ENCODE peak calls at places on chromosomes 16 and 17, in four cellular contexts. N, S, W and H are unnamed samples.
A peak's percentile ranks its signal among the peaks of the same experiment; 100 is the strongest.

GRCh38 chr16:12455287-12455798 is 348.3 kb downstream of the CPPED1 start:
- DNase-seq in N (peak; percentile 11), S (no peak), W (peak; percentile 81), H (peak; percentile 50)

GRCh38 chr16:4506450-4506849 is 30.3 kb downstream of the HMOX2 start:
- DNase-seq in N (peak; percentile 81), S (peak; percentile 61), W (peak; percentile 93), H (peak; percentile 84)

GRCh38 chr17:83125515-83126274 is 46.3 kb downstream of the METRNL start:
- DNase-seq in N (no peak), S (no peak), W (no peak), H (no peak)

GRCh38 chr17:61981323-61981722 is 53.5 kb upstream of the INTS2 start:
- DNase-seq in N (no peak), S (peak; percentile 23), W (no peak), H (no peak)

GRCh38 chr16:72189865-72190371 is 18.0 kb upstream of the PMFBP1 start:
- DNase-seq in N (no peak), S (peak; percentile 70), W (no peak), H (peak; percentile 75)

GRCh38 chr17:2916362-2916928 is 120.2 kb downstream of the RAP1GAP2 start:
- DNase-seq in N (no peak), S (no peak), W (no peak), H (no peak)

GRCh38 chr17:27610304-27610676 is 20.7 kb upstream of the LGALS9 start:
- DNase-seq in N (no peak), S (no peak), W (no peak), H (no peak)

GRCh38 chr17:12041316-12041715 is 20.6 kb downstream of the MAP2K4 start:
- DNase-seq in N (no peak), S (peak; percentile 82), W (no peak), H (peak; percentile 73)

GRCh38 chr16:66365588-66365987 is 903 bp upstream of the CDH5 start:
- DNase-seq in N (no peak), S (peak; percentile 10), W (no peak), H (peak; percentile 50)

GRCh38 chr17:29158515-29159275 is 21.5 kb downstream of the MYO18A start:
- DNase-seq in N (no peak), S (peak; percentile 81), W (no peak), H (peak; percentile 67)

GRCh38 chr16:71846443-71846842 is 667 bp downstream of the ATXN1L start:
- DNase-seq in N (peak; percentile 77), S (no peak), W (peak; percentile 77), H (peak; percentile 11)

GRCh38 chr16:11094838-11095565 is 150.6 kb downstream of the CLEC16A start:
- DNase-seq in N (peak; percentile 71), S (no peak), W (no peak), H (no peak)

GRCh38 chr16:7839568-7839967 is 506.9 kb downstream of the RBFOX1 start:
- DNase-seq in N (no peak), S (no peak), W (no peak), H (no peak)

GRCh38 chr17:14340968-14341412 is 40.1 kb downstream of the HS3ST3B1 start:
- DNase-seq in N (no peak), S (peak; percentile 15), W (no peak), H (no peak)

GRCh38 chr16:85657996-85658395 is 30.8 kb downstream of the GINS2 start:
- DNase-seq in N (no peak), S (no peak), W (no peak), H (no peak)

GRCh38 chr17:28370035-28370743 is at the start of gene VTN:
- DNase-seq in N (no peak), S (no peak), W (peak; percentile 82), H (peak; percentile 26)

GRCh38 chr17:3890082-3890892 is 2.6 kb downstream of the CAMKK1 start:
- DNase-seq in N (no peak), S (peak; percentile 85), W (no peak), H (peak; percentile 81)

GRCh38 chr17:76872221-76872873 is 4.1 kb downstream of the MGAT5B start:
- DNase-seq in N (peak; percentile 90), S (peak; percentile 95), W (no peak), H (peak; percentile 91)

GRCh38 chr16:87443964-87444363 is 48.9 kb downstream of the ZCCHC14 start:
- DNase-seq in N (no peak), S (no peak), W (no peak), H (no peak)

GRCh38 chr16:17024514-17024913 is 446.2 kb downstream of the XYLT1 start:
- DNase-seq in N (no peak), S (no peak), W (no peak), H (no peak)
- H2AFZ ChIP-seq in N (no peak overlapping the region), S (no peak overlapping the region), W (no peak overlapping the region), H (no peak overlapping the region)

DNA sequence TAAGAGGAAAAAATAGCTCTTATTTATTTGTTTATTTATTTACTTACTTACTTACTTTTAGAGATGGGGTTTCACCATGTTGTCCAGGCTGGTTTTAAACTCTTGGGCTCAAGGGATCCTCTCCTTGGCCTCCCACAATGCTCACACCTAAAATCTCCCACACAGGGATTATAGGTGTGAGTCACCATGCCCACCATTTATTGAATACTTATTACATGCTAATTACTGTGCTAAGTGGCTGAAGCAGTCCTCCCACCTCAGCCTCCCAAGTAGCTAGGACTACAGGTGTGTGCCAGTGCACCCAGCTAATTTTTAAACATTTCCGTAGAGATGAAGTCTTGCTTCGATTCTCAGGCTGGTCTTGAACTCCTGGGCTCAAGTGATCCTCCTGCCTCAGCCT is 11.0 kb upstream of the ITGB3 start:
- DNase-seq in N (no peak), S (no peak), W (no peak), H (no peak)
- TF ChIP-seq CTCF in N (no peak), S (no peak), W (no peak), H (no peak)

DNA sequence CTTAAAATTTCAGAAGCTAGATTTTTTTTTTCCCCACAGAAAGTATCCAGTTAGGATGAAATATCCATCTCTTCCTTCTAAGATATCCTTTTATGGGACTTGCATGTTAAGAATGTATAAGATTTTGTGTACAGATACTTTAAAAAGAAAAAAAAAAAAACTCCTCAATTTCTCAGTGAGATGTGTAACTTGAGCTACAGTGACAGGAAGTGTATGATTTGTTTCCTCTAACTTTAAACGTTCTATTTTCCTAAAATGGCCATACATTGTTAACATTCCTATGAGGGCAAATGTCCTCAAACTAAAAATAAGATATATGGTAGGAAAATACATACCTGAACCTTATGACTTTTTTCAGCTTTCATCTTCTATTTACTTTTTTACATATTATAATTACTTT is 8.9 kb downstream of the FBXO47 start:
- DNase-seq in N (no peak), S (peak; percentile 18), W (no peak), H (peak; percentile 47)
- H2AFZ ChIP-seq in N (no peak overlapping the region), S (no peak overlapping the region), W (no peak overlapping the region), H (no peak overlapping the region)

GRCh38 chr17:79991924-79992656 is 43.6 kb downstream of the TBC1D16 start:
- DNase-seq in N (no peak), S (no peak), W (peak; percentile 34), H (no peak)
- TF ChIP-seq CTCF in N (no peak), S (no peak), W (no peak), H (no peak)

GRCh38 chr17:78915872-78916632 is 9.1 kb downstream of the TIMP2 start:
- DNase-seq in N (no peak), S (peak; percentile 49), W (no peak), H (peak; percentile 66)
- H2AFZ ChIP-seq in N (no peak overlapping the region), S (no peak overlapping the region), W (no peak overlapping the region), H (no peak overlapping the region)